ENCODE peak calls at places on chromosomes 7 and 10, in ten cellular contexts. L, D, B, V, S, U, X, H, Y and A are unnamed samples.

GRCh38 chr7:124171068-124171467 is 138.2 kb upstream of the TMEM229A start:
- DNase-seq in L (no peak), D (peak; percentile 7), B (peak; percentile 14), V (no peak), S (no peak), U (no peak), X (no peak), H (no peak), Y (peak; percentile 52), A (no peak)

GRCh38 chr7:42456756-42457276 is 219.8 kb upstream of the GLI3 start:
- DNase-seq in L (no peak), D (no peak), B (no peak), V (no peak), S (no peak), U (no peak), X (no peak), H (no peak), Y (no peak), A (no peak)

GRCh38 chr10:92810934-92811532 is 37.3 kb upstream of the EXOC6 start:
- DNase-seq in L (no peak), D (no peak), B (no peak), V (no peak), S (no peak), U (no peak), X (no peak), H (no peak), Y (no peak), A (no peak)

GRCh38 chr10:103145860-103146466 is 47.1 kb downstream of the NT5C2 start:
- DNase-seq in L (peak; percentile 58), D (peak; percentile 94), B (peak; percentile 50), V (peak; percentile 61), S (no peak), U (no peak), X (no peak), H (no peak), Y (peak; percentile 92), A (peak; percentile 83)

GRCh38 chr7:156897673-156898072 is 4.7 kb upstream of the LMBR1 start:
- DNase-seq in L (no peak), D (no peak), B (no peak), V (no peak), S (no peak), U (no peak), X (no peak), H (no peak), Y (no peak), A (no peak)

GRCh38 chr7:101109368-101109767 is 17.5 kb upstream of the SERPINE1 start:
- DNase-seq in L (no peak), D (no peak), B (no peak), V (no peak), S (no peak), U (no peak), X (no peak), H (no peak), Y (no peak), A (no peak)

GRCh38 chr7:81231203-81231922 is 312.5 kb upstream of the SEMA3C start:
- DNase-seq in L (no peak), D (no peak), B (no peak), V (no peak), S (no peak), U (no peak), X (no peak), H (no peak), Y (no peak), A (no peak)

GRCh38 chr7:156160811-156161210 is 348.5 kb upstream of the SHH start:
- DNase-seq in L (no peak), D (no peak), B (no peak), V (no peak), S (no peak), U (no peak), X (no peak), H (no peak), Y (no peak), A (no peak)

GRCh38 chr10:1057106-1057657 is 997 bp downstream of the WDR37 start:
- DNase-seq in L (no peak), D (no peak), B (peak; percentile 22), V (no peak), S (no peak), U (no peak), X (no peak), H (no peak), Y (no peak), A (no peak)

GRCh38 chr10:1054684-1055083 is 1.5 kb upstream of the WDR37 start:
- DNase-seq in L (no peak), D (no peak), B (no peak), V (no peak), S (no peak), U (no peak), X (no peak), H (no peak), Y (no peak), A (no peak)

GRCh38 chr10:1058017-1058416 is 1.8 kb downstream of the WDR37 start:
- DNase-seq in L (no peak), D (peak; percentile 69), B (no peak), V (no peak), S (no peak), U (no peak), X (no peak), H (no peak), Y (no peak), A (no peak)

GRCh38 chr10:1059902-1060301 is 3.7 kb downstream of the WDR37 start:
- DNase-seq in L (no peak), D (no peak), B (no peak), V (no peak), S (no peak), U (no peak), X (no peak), H (no peak), Y (no peak), A (no peak)

GRCh38 chr10:1056326-1057105 is at the start of gene WDR37:
- DNase-seq in L (peak; percentile 91), D (peak; percentile 85), B (peak; percentile 91), V (peak; percentile 88), S (peak; percentile 88), U (peak; percentile 97), X (peak; percentile 87), H (peak; percentile 93), Y (peak; percentile 93), A (peak; percentile 97)
- H3K4me1 ChIP-seq in L (peaks cover 50% of the 10 kb centered on the region), D (peaks cover 16% of the 10 kb centered on the region), B (peaks cover 95% of the 10 kb centered on the region), V (peaks cover 18% of the 10 kb centered on the region), S (peaks cover 51% of the 10 kb centered on the region), U (peaks cover 61% of the 10 kb centered on the region), X (peaks cover 64% of the 10 kb centered on the region), H (peaks cover 27% of the 10 kb centered on the region), Y (peaks cover 5% of the 10 kb centered on the region), A (peaks cover 6% of the 10 kb centered on the region)

GRCh38 chr7:148888300-148888699 is 4.2 kb upstream of the EZH2 start:
- DNase-seq in L (no peak), D (no peak), B (no peak), V (no peak), S (no peak), U (no peak), X (no peak), H (no peak), Y (no peak), A (no peak)
- H3K27ac ChIP-seq in L (no peak overlapping the region), D (no peak overlapping the region), B (no peak overlapping the region), V (no peak overlapping the region), S (no peak overlapping the region), U (no peak overlapping the region), X (no peak overlapping the region), H (no peak overlapping the region), Y (no peak overlapping the region), A (no peak overlapping the region)

GRCh38 chr7:74289660-74290589 is 718 bp downstream of the CLIP2 start:
- DNase-seq in L (peak; percentile 47), D (peak; percentile 44), B (peak; percentile 33), V (peak; percentile 59), S (peak; percentile 61), U (peak; percentile 88), X (peak; percentile 15), H (peak; percentile 85), Y (no peak), A (peak; percentile 59)
- H3K4me1 ChIP-seq in L (peaks cover 4% of the 10 kb centered on the region), D (peaks cover 25% of the 10 kb centered on the region), B (peaks cover 54% of the 10 kb centered on the region), V (peaks cover 22% of the 10 kb centered on the region), S (peaks cover 28% of the 10 kb centered on the region), U (peaks cover 26% of the 10 kb centered on the region), X (peaks cover 24% of the 10 kb centered on the region), H (peaks cover 23% of the 10 kb centered on the region), Y (no peaks in the 10 kb centered on the region), A (peaks cover 6% of the 10 kb centered on the region)

DNA sequence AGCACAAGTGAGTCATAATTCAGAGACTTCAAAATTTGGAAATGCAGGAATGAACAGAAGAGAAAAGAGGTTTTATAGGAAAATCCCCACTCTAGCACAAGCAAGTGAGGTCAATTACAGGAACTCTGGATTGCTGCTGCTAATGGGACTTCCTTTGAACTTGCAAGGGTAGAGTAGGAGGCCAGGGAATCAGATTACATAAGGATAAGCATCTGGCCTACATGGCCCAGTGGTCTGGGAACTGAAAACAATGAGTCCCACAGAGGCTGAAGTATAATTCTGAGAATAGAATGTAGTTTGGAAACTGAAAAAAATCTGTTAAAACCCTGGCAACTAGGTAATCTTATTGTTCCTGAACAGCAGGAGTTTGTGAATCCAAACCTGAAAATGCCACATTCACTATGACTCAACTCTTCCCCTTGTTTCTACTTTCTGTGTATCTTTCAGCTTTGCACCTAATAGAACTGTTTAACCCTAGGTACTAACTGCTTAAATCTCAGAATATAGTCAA is 66.5 kb downstream of the CTNNA3 start:
- DNase-seq in L (no peak), D (no peak), B (no peak), V (no peak), S (no peak), U (no peak), X (no peak), H (no peak), Y (no peak), A (no peak)
- H3K27ac ChIP-seq in L (no peak overlapping the region), D (no peak overlapping the region), B (no peak overlapping the region), V (no peak overlapping the region), S (no peak overlapping the region), U (no peak overlapping the region), X (no peak overlapping the region), H (no peak overlapping the region), Y (no peak overlapping the region), A (no peak overlapping the region)